ENCODE peak calls at places on chromosomes 5 and 9, in five cellular contexts. D is foreskin melanocyte, W is neural progenitor cell, U is NCI-H2029 treated with DMSO at 0.1 percent for 48 hours, R is WTC11. B is an unnamed sample.

GRCh38 chr5:148759101-148759500 is 67.3 kb upstream of the ADRB2 start:
- DNase-seq in W (no peak), D (no peak), U (no peak), R (no peak), B (no peak)

GRCh38 chr5:141692919-141693848 is 11.2 kb upstream of the ARAP3 start:
- DNase-seq in U (no peak), R (no peak), W (peak), D (no peak), B (no peak)

GRCh38 chr5:138408023-138408422 is 30.8 kb upstream of the REEP2 start:
- DNase-seq in U (no peak), D (no peak), R (no peak), W (no peak), B (no peak)

GRCh38 chr5:124980174-124980941 is 233.9 kb upstream of the ZNF608 start:
- DNase-seq in D (no peak), W (peak), R (peak), U (no peak), B (no peak)

GRCh38 chr5:133421394-133421793 is 190.9 kb downstream of the FSTL4 start:
- DNase-seq in R (peak), W (peak), D (no peak), U (no peak), B (peak)

GRCh38 chr5:180868960-180869359 is 7.9 kb upstream of the ZFP62 start:
- DNase-seq in D (peak), R (peak), W (peak), U (peak), B (peak)

GRCh38 chr9:38284768-38285080 is 107.8 kb upstream of the ALDH1B1 start:
- DNase-seq in D (no peak), U (peak), W (peak), R (peak), B (no peak)

GRCh38 chr5:150578781-150579461 is 61.5 kb upstream of the SYNPO start:
- DNase-seq in R (no peak), U (no peak), D (no peak), W (no peak), B (no peak)

GRCh38 chr9:130682490-130683121 is 11.0 kb upstream of the EXOSC2 start:
- DNase-seq in R (peak), U (peak), W (peak), D (peak), B (peak)

GRCh38 chr9:18405240-18405639 is 68.7 kb upstream of the ADAMTSL1 start:
- DNase-seq in R (no peak), U (no peak), W (no peak), D (no peak), B (no peak)

GRCh38 chr5:155189981-155190380 is 176.4 kb downstream of the KIF4B start:
- DNase-seq in W (no peak), D (no peak), R (no peak), U (peak), B (no peak)

GRCh38 chr5:133970325-133970671 is 1.9 kb upstream of the C5orf15 start:
- DNase-seq in U (no peak), W (no peak), R (no peak), D (no peak), B (no peak)

GRCh38 chr5:40547994-40548575 is 131.6 kb upstream of the PTGER4 start:
- DNase-seq in D (peak), U (no peak), W (no peak), R (no peak), B (no peak)

GRCh38 chr9:134783699-134784039 is 96.9 kb upstream of the FCN2 start:
- DNase-seq in W (no peak), R (no peak), D (no peak), U (no peak), B (no peak)

GRCh38 chr9:128104171-128104618 is 23.3 kb downstream of the PTGES2 start:
- DNase-seq in R (no peak), U (peak), W (no peak), D (no peak), B (no peak)

GRCh38 chr9:89771205-89771604 is 166.4 kb downstream of the GADD45G start:
- DNase-seq in W (no peak), U (no peak), D (no peak), R (no peak), B (no peak)

GRCh38 chr9:82488319-82488701 is 499.7 kb downstream of the SPATA31D1 start:
- DNase-seq in W (no peak), D (no peak), U (no peak), R (no peak), B (no peak)

GRCh38 chr9:14412778-14413177 is 98.8 kb upstream of the NFIB start:
- DNase-seq in W (no peak), D (no peak), R (no peak), U (no peak), B (no peak)

GRCh38 chr9:124010665-124011321 is 775 bp upstream of the LHX2 start:
- DNase-seq in W (peak), R (peak), U (no peak), D (no peak), B (peak)

GRCh38 chr9:7118653-7119052 is 360.9 kb downstream of the KDM4C start:
- DNase-seq in U (no peak), W (no peak), D (no peak), R (no peak), B (no peak)

GRCh38 chr9:135078361-135078821 is 9.1 kb upstream of the OLFM1 start:
- DNase-seq in R (no peak), U (no peak), W (no peak), D (no peak), B (no peak)

GRCh38 chr9:19114680-19115270 is 12.1 kb upstream of the HAUS6 start:
- DNase-seq in R (no peak), W (no peak), D (no peak), U (no peak), B (no peak)

GRCh38 chr9:135525241-135526088 is 4.2 kb downstream of the LCN1 start:
- DNase-seq in W (no peak), R (peak), U (no peak), D (no peak), B (no peak)

GRCh38 chr5:114120166-114120565 is 241.7 kb upstream of the KCNN2 start:
- DNase-seq in R (no peak), W (no peak), U (no peak), D (no peak), B (no peak)

GRCh38 chr5:178224403-178224802 is 8.2 kb downstream of the PHYKPL start:
- DNase-seq in R (no peak), U (no peak), W (no peak), D (no peak), B (no peak)

GRCh38 chr5:141077826-141078225 is 16.6 kb upstream of the PCDHB2 start:
- DNase-seq in U (no peak), R (no peak), D (no peak), W (no peak), B (no peak)

GRCh38 chr5:56440871-56441740 is 208.0 kb upstream of the ANKRD55 start:
- DNase-seq in U (no peak), D (peak), W (no peak), R (no peak), B (no peak)

B was measured in endothelial cell.